ENCODE peak calls at places on chromosomes 16 and 17, in seven cellular contexts. V is Peyer's patch; U is tibial artery; O is naive thymus-derived CD4-positive, alpha-beta T cell; R is gastrocnemius medialis; Q is CD8-positive, alpha-beta memory T cell; L is right cardiac atrium. N is an unnamed sample.

GRCh38 chr17:72376486-72377345 is 255.9 kb downstream of the SOX9 start:
- DNase-seq in V (no peak), U (no peak), O (no peak), R (no peak), Q (no peak), L (no peak), N (no peak)

GRCh38 chr17:79988163-79988971 is 47.3 kb downstream of the TBC1D16 start:
- DNase-seq in V (peak), U (no peak), O (no peak), R (no peak), Q (no peak), L (peak), N (peak)

GRCh38 chr17:11950771-11951519 is 46.3 kb downstream of the ZNF18 start:
- DNase-seq in V (no peak), U (no peak), O (no peak), R (no peak), Q (no peak), L (no peak), N (no peak)

GRCh38 chr16:72240949-72241348 is 69.0 kb upstream of the PMFBP1 start:
- DNase-seq in V (no peak), U (no peak), O (no peak), R (no peak), Q (no peak), L (no peak), N (no peak)

GRCh38 chr16:10641555-10641952 is 53.2 kb downstream of the TEKT5 start:
- DNase-seq in V (no peak), U (no peak), O (no peak), R (no peak), Q (no peak), L (no peak), N (no peak)

GRCh38 chr16:62036101-62036806 is at the start of gene CDH8:
- DNase-seq in V (no peak), U (no peak), O (no peak), R (no peak), Q (no peak), L (peak), N (peak)

GRCh38 chr17:18963126-18964017 is 11.4 kb downstream of the SLC5A10 start:
- DNase-seq in V (peak), U (no peak), O (no peak), R (no peak), Q (no peak), L (peak), N (no peak)

GRCh38 chr16:89114159-89114981 is 20.7 kb downstream of the ACSF3 start:
- DNase-seq in V (peak), U (no peak), O (no peak), R (no peak), Q (peak), L (peak), N (peak)

GRCh38 chr16:89687092-89687940 is 827 bp downstream of the CDK10 start:
- DNase-seq in V (peak), U (no peak), O (no peak), R (peak), Q (no peak), L (no peak), N (peak)

GRCh38 chr17:34668206-34668605 is 88.8 kb downstream of the TMEM132E start:
- DNase-seq in V (no peak), U (no peak), O (no peak), R (no peak), Q (no peak), L (no peak), N (no peak)

GRCh38 chr17:71085238-71086033 is 916.1 kb downstream of the KCNJ2 start:
- DNase-seq in V (no peak), U (no peak), O (no peak), R (no peak), Q (no peak), L (no peak), N (no peak)

GRCh38 chr17:78341559-78342437 is 18.1 kb downstream of the SOCS3 start:
- DNase-seq in V (peak), U (peak), O (peak), R (peak), Q (peak), L (peak), N (peak)

GRCh38 chr17:39684369-39685043 is 3.4 kb downstream of the PGAP3 start:
- DNase-seq in V (no peak), U (no peak), O (no peak), R (no peak), Q (no peak), L (peak), N (no peak)

GRCh38 chr16:69325784-69326171 is 4.6 kb downstream of the PDF start:
- DNase-seq in V (no peak), U (no peak), O (no peak), R (no peak), Q (no peak), L (no peak), N (no peak)

GRCh38 chr16:787978-788398 is at the start of gene RPUSD1:
- DNase-seq in V (no peak), U (no peak), O (no peak), R (no peak), Q (no peak), L (no peak), N (peak)

GRCh38 chr17:76791053-76791980 is 53.4 kb downstream of the MFSD11 start:
- DNase-seq in V (no peak), U (no peak), O (peak), R (no peak), Q (no peak), L (no peak), N (no peak)

DNA sequence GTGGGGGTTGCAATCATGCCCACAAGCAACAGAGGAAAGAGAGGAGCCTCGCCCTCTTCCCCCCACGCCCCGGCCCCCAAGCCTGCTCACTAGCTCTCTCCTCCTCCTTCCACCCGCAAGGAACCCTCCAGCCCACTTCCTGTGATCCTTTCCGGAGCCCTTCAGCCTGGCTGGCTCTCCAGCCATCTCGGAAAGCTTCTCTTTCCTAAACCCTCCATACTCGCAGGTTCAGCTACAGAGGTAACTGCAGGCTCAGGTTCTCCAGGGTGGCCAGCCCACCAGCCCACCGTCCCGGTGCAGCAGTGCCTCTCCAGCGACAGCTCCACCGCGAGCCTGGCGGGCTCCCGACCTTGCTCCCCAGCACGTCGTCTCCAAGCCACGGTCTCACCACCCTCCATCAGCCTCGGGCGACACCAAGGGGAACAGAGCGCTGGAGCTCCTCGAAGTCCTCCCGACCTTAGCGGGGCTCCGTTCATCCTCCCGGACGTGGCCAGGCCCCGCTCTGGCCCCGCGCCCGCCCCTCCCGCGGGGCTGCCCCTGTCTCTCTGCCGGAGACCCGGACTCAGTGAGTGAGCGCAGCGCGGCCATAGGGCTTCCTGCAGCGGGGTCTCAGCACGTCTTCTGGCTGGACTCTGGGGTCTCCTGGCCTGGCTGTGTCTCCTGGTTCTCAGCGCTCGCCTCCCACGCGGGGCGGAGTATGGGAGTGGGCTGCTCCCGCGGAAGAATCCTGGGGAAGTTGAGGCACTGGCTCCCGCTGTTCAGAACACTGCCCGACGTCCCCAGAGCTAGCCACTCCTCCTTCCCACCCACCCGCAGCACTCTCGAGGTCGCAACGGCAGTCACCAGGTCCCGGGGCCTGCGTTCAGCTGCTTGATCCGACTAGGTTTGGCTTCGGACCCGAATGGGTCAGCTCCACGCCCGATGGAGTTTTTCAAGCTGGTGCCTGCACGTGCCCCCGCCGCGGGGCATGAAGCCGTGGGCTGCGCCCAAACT is 12.8 kb upstream of the ODF4 start:
- DNase-seq in V (no peak), U (peak), O (peak), R (no peak), Q (no peak), L (peak), N (no peak)
- H3K4me3 ChIP-seq in V (peak), U (peak), O (peak), R (peak), Q (peak), L (peak), N (peak)

DNA sequence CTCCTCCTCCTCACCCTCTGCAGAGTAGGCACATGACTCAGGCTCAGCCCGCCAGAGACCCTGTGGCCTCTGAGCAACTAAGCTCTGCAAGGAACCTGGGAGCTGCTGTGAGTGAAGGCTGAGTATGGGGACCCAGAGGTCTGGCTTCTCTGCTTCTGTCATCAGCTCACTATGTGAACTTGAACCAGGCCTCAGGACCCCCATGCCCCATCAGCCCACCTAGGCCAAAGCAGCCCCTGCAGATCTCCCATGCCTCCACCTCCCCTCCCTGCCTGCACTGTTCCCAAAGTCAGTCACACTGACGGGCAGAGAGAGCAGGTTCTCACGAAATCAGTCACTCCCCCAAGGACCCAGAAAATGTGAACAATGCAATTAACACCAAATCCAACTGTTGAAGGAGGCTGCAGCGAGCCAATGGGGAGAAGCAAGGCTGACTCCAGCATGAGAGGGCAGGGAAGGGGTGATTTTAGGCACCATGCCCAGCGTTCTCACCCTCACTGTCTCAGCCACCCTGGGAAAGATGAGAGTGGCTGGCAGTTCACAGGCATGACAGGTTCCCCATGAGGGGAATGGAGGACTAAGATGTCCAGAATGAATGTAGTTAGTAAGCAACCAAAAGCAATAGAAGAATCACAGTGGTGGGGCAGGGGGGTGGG is 60.6 kb downstream of the BEAN1 start:
- DNase-seq in V (peak), U (no peak), O (no peak), R (peak), Q (no peak), L (no peak), N (no peak)
- H3K27ac ChIP-seq in V (no peak), U (peak), O (no peak), R (no peak), Q (no peak), L (no peak), N (peak)

DNA sequence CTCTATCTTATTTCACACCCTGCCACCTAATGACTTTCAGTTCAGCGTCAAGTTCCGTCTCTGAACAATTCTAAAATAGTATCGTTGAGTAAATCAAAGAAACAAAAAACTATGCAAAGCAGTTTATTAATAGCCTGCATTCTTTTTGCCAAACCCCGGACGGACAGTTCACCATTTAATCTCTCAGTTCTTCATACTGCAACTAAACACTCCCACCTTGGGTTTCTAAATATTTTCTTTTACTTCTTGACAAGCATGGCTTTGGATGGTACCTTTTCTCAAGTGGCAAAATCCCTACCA is 1.2 kb downstream of the MYH11 start:
- DNase-seq in V (no peak), U (no peak), O (no peak), R (no peak), Q (no peak), L (no peak), N (no peak)
- H3K4me3 ChIP-seq in V (peak), U (peak), O (no peak), R (no peak), Q (no peak), L (peak), N (peak)

GRCh38 chr17:27577124-27577761 is 53.7 kb upstream of the LGALS9 start:
- DNase-seq in V (no peak), U (no peak), O (no peak), R (peak), Q (no peak), L (peak), N (no peak)
- H3K27ac ChIP-seq in V (peak), U (peak), O (no peak), R (peak), Q (peak), L (peak), N (peak)

GRCh38 chr17:4074831-4075495 is 67.9 kb downstream of the ZZEF1 start:
- DNase-seq in V (no peak), U (no peak), O (no peak), R (no peak), Q (no peak), L (no peak), N (no peak)

GRCh38 chr17:4068918-4069317 is 73.9 kb downstream of the ZZEF1 start:
- DNase-seq in V (no peak), U (no peak), O (no peak), R (no peak), Q (no peak), L (no peak), N (no peak)

GRCh38 chr17:4073983-4074830 is 68.6 kb downstream of the ZZEF1 start:
- DNase-seq in V (no peak), U (no peak), O (no peak), R (peak), Q (no peak), L (no peak), N (peak)

GRCh38 chr17:4072487-4073157 is 70.2 kb downstream of the ZZEF1 start:
- DNase-seq in V (no peak), U (no peak), O (no peak), R (no peak), Q (no peak), L (no peak), N (no peak)
- H3K4me3 ChIP-seq in V (no peak), U (no peak), O (no peak), R (no peak), Q (no peak), L (no peak), N (no peak)

GRCh38 chr17:82435601-82436583 is 14.7 kb downstream of the CYBC1 start:
- DNase-seq in V (no peak), U (no peak), O (no peak), R (no peak), Q (no peak), L (peak), N (no peak)
- H3K27ac ChIP-seq in V (no peak), U (no peak), O (no peak), R (no peak), Q (no peak), L (no peak), N (no peak)

GRCh38 chr17:42564815-42565522 is 1.9 kb upstream of the MLX start:
- DNase-seq in V (no peak), U (no peak), O (no peak), R (no peak), Q (no peak), L (no peak), N (no peak)

GRCh38 chr17:42561908-42562844 is at the start of gene COASY:
- DNase-seq in V (peak), U (peak), O (peak), R (peak), Q (peak), L (peak), N (peak)

GRCh38 chr17:42563950-42564349 is 2.0 kb downstream of the COASY start:
- DNase-seq in V (no peak), U (no peak), O (no peak), R (no peak), Q (no peak), L (no peak), N (no peak)

GRCh38 chr17:42562845-42563509 is 1.0 kb downstream of the COASY start:
- DNase-seq in V (no peak), U (no peak), O (no peak), R (no peak), Q (no peak), L (peak), N (no peak)

DNA sequence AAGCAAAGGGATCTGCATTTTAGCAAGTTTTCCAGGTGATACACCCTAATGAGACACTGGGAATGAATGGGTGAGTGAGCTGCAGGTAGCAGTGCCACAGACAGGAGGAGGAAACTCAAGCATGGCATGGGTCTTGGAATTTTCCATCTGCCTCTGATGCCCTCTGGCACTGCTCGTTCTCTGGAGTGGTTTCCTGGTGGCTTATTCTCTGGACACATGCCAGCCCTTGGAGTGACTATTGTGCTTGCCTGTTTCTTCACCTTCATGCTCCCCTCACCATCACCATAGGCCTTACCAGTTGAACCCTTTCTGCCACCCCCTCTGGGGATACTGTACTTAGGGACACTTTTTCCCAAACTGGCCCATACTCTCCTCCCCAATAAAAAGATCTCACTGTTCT is 1.6 kb downstream of the COASY start:
- DNase-seq in V (no peak), U (no peak), O (no peak), R (no peak), Q (no peak), L (no peak), N (no peak)
- H3K4me3 ChIP-seq in V (peak), U (peak), O (no peak), R (peak), Q (peak), L (no peak), N (peak)

DNA sequence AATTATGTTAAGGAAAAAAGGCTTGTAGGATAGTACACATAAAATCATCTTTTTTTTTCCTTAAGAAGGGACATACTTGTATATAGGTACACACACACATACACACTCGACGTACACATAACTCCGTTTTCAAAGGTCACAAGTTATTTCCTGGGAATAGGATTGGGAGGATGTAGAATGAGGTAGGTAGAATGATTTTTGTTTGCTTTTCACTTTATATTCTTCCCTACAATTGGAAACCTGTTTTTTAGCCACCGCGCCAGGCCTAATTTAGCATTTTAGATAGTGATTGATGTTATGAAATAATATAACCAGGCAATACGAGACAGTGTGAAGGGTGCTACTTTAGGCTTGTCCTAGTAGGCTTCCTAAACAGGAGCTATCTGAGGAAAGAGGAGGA is 1.8 kb upstream of the HAPSTR1 start:
- DNase-seq in V (no peak), U (no peak), O (no peak), R (no peak), Q (no peak), L (no peak), N (no peak)
- H3K27ac ChIP-seq in V (peak), U (peak), O (peak), R (peak), Q (no peak), L (peak), N (peak)

N was measured in lower lobe of right lung.